ENCODE peak calls at places on chromosomes 2 and 18, in nine cellular contexts. One of them, this sample, is unnamed.

GRCh38 chr2:72147971-72148369 is 308 bp upstream of the CYP26B1 start:
- DNase-seq in H9: no peak
- DNase-seq in fibroblast of lung: no peak
- DNase-seq in psoas muscle: no peak
- DNase-seq in PC-9: no peak
- DNase-seq in tibial artery: peak
- DNase-seq in RWPE2: no peak
- DNase-seq in coronary artery: no peak
- DNase-seq in SJSA1: no peak
- DNase-seq in this sample: no peak

GRCh38 chr2:128250409-128251025 is 68.2 kb downstream of the HS6ST1 start:
- DNase-seq in H9: no peak
- DNase-seq in fibroblast of lung: no peak
- DNase-seq in psoas muscle: no peak
- DNase-seq in PC-9: no peak
- DNase-seq in tibial artery: no peak
- DNase-seq in RWPE2: no peak
- DNase-seq in coronary artery: no peak
- DNase-seq in SJSA1: peak
- DNase-seq in this sample: no peak

GRCh38 chr2:69767034-69767433 is 25.1 kb downstream of the ANXA4 start:
- DNase-seq in H9: no peak
- DNase-seq in fibroblast of lung: peak
- DNase-seq in psoas muscle: no peak
- DNase-seq in PC-9: no peak
- DNase-seq in tibial artery: no peak
- DNase-seq in RWPE2: no peak
- DNase-seq in coronary artery: no peak
- DNase-seq in SJSA1: no peak
- DNase-seq in this sample: no peak

GRCh38 chr18:76450452-76450851 is 44.6 kb downstream of the ZNF516 start:
- DNase-seq in H9: no peak
- DNase-seq in fibroblast of lung: peak
- DNase-seq in psoas muscle: no peak
- DNase-seq in PC-9: no peak
- DNase-seq in tibial artery: no peak
- DNase-seq in RWPE2: no peak
- DNase-seq in coronary artery: peak
- DNase-seq in SJSA1: no peak
- DNase-seq in this sample: no peak

GRCh38 chr2:127411609-127412370 is 6.4 kb upstream of the PROC start:
- DNase-seq in H9: no peak
- DNase-seq in fibroblast of lung: no peak
- DNase-seq in psoas muscle: no peak
- DNase-seq in PC-9: no peak
- DNase-seq in tibial artery: no peak
- DNase-seq in RWPE2: no peak
- DNase-seq in coronary artery: no peak
- DNase-seq in SJSA1: no peak
- DNase-seq in this sample: no peak

GRCh38 chr2:37020212-37020886 is 54.0 kb upstream of the STRN start:
- DNase-seq in H9: no peak
- DNase-seq in fibroblast of lung: peak
- DNase-seq in psoas muscle: peak
- DNase-seq in PC-9: no peak
- DNase-seq in tibial artery: no peak
- DNase-seq in RWPE2: no peak
- DNase-seq in coronary artery: peak
- DNase-seq in SJSA1: no peak
- DNase-seq in this sample: no peak

GRCh38 chr2:179302149-179302548 is 37.5 kb upstream of the SESTD1 start:
- DNase-seq in H9: no peak
- DNase-seq in fibroblast of lung: no peak
- DNase-seq in psoas muscle: no peak
- DNase-seq in PC-9: no peak
- DNase-seq in tibial artery: no peak
- DNase-seq in RWPE2: no peak
- DNase-seq in coronary artery: no peak
- DNase-seq in SJSA1: no peak
- DNase-seq in this sample: no peak

GRCh38 chr2:25867389-25868003 is 10.8 kb downstream of the ASXL2 start:
- DNase-seq in H9: no peak
- DNase-seq in fibroblast of lung: no peak
- DNase-seq in psoas muscle: no peak
- DNase-seq in PC-9: no peak
- DNase-seq in tibial artery: no peak
- DNase-seq in RWPE2: no peak
- DNase-seq in coronary artery: no peak
- DNase-seq in SJSA1: no peak
- DNase-seq in this sample: no peak

GRCh38 chr2:69965756-69966447 is 4.5 kb upstream of the ASPRV1 start:
- DNase-seq in H9: no peak
- DNase-seq in fibroblast of lung: no peak
- DNase-seq in psoas muscle: no peak
- DNase-seq in PC-9: no peak
- DNase-seq in tibial artery: peak
- DNase-seq in RWPE2: no peak
- DNase-seq in coronary artery: no peak
- DNase-seq in SJSA1: no peak
- DNase-seq in this sample: no peak

GRCh38 chr2:70482401-70482800 is 71.2 kb downstream of the TGFA start:
- DNase-seq in H9: no peak
- DNase-seq in fibroblast of lung: no peak
- DNase-seq in psoas muscle: no peak
- DNase-seq in PC-9: no peak
- DNase-seq in tibial artery: no peak
- DNase-seq in RWPE2: no peak
- DNase-seq in coronary artery: no peak
- DNase-seq in SJSA1: no peak
- DNase-seq in this sample: no peak

GRCh38 chr2:16063955-16064633 is 123.7 kb downstream of the MYCN start:
- DNase-seq in H9: no peak
- DNase-seq in fibroblast of lung: no peak
- DNase-seq in psoas muscle: no peak
- DNase-seq in PC-9: no peak
- DNase-seq in tibial artery: no peak
- DNase-seq in RWPE2: no peak
- DNase-seq in coronary artery: no peak
- DNase-seq in SJSA1: no peak
- DNase-seq in this sample: no peak

GRCh38 chr2:144629937-144630336 is 110.0 kb upstream of the ZEB2 start:
- DNase-seq in H9: no peak
- DNase-seq in fibroblast of lung: peak
- DNase-seq in psoas muscle: no peak
- DNase-seq in PC-9: no peak
- DNase-seq in tibial artery: no peak
- DNase-seq in RWPE2: no peak
- DNase-seq in coronary artery: no peak
- DNase-seq in SJSA1: no peak
- DNase-seq in this sample: no peak

GRCh38 chr2:74301262-74301661 is 42.0 kb downstream of the SLC4A5 start:
- DNase-seq in H9: no peak
- DNase-seq in fibroblast of lung: no peak
- DNase-seq in psoas muscle: no peak
- DNase-seq in PC-9: no peak
- DNase-seq in tibial artery: no peak
- DNase-seq in RWPE2: no peak
- DNase-seq in coronary artery: no peak
- DNase-seq in SJSA1: no peak
- DNase-seq in this sample: no peak

GRCh38 chr2:237195396-237196119 is 109.9 kb downstream of the COPS8 start:
- DNase-seq in H9: no peak
- DNase-seq in fibroblast of lung: no peak
- DNase-seq in psoas muscle: no peak
- DNase-seq in PC-9: peak
- DNase-seq in tibial artery: no peak
- DNase-seq in RWPE2: no peak
- DNase-seq in coronary artery: no peak
- DNase-seq in SJSA1: peak
- DNase-seq in this sample: no peak

GRCh38 chr18:26746284-26747130 is 119.0 kb downstream of the AQP4 start:
- DNase-seq in H9: no peak
- DNase-seq in fibroblast of lung: peak
- DNase-seq in psoas muscle: no peak
- DNase-seq in PC-9: no peak
- DNase-seq in tibial artery: no peak
- DNase-seq in RWPE2: no peak
- DNase-seq in coronary artery: no peak
- DNase-seq in SJSA1: peak
- DNase-seq in this sample: no peak

GRCh38 chr2:88614497-88615157 is 12.6 kb downstream of the EIF2AK3 start:
- DNase-seq in H9: no peak
- DNase-seq in fibroblast of lung: no peak
- DNase-seq in psoas muscle: no peak
- DNase-seq in PC-9: no peak
- DNase-seq in tibial artery: no peak
- DNase-seq in RWPE2: no peak
- DNase-seq in coronary artery: no peak
- DNase-seq in SJSA1: no peak
- DNase-seq in this sample: no peak

GRCh38 chr2:189751080-189751658 is 11.4 kb downstream of the OSGEPL1 start:
- DNase-seq in H9: peak
- DNase-seq in fibroblast of lung: peak
- DNase-seq in psoas muscle: no peak
- DNase-seq in PC-9: peak
- DNase-seq in tibial artery: no peak
- DNase-seq in RWPE2: no peak
- DNase-seq in coronary artery: no peak
- DNase-seq in SJSA1: no peak
- DNase-seq in this sample: no peak

GRCh38 chr2:82013641-82014040 is 1709.1 kb upstream of the LRRTM1 start:
- DNase-seq in H9: peak
- DNase-seq in fibroblast of lung: no peak
- DNase-seq in psoas muscle: no peak
- DNase-seq in PC-9: no peak
- DNase-seq in tibial artery: no peak
- DNase-seq in RWPE2: no peak
- DNase-seq in coronary artery: no peak
- DNase-seq in SJSA1: no peak
- DNase-seq in this sample: no peak

GRCh38 chr2:102065675-102066252 is 74.0 kb downstream of the IL1R2 start:
- DNase-seq in H9: no peak
- DNase-seq in fibroblast of lung: peak
- DNase-seq in psoas muscle: peak
- DNase-seq in PC-9: peak
- DNase-seq in tibial artery: no peak
- DNase-seq in RWPE2: peak
- DNase-seq in coronary artery: no peak
- DNase-seq in SJSA1: peak
- DNase-seq in this sample: peak

GRCh38 chr2:205745661-205746407 is 63.5 kb downstream of the NRP2 start:
- DNase-seq in H9: no peak
- DNase-seq in fibroblast of lung: no peak
- DNase-seq in psoas muscle: no peak
- DNase-seq in PC-9: no peak
- DNase-seq in tibial artery: no peak
- DNase-seq in RWPE2: no peak
- DNase-seq in coronary artery: no peak
- DNase-seq in SJSA1: no peak
- DNase-seq in this sample: no peak

GRCh38 chr2:10977636-10978035 is 65.9 kb downstream of the KCNF1 start:
- DNase-seq in H9: no peak
- DNase-seq in fibroblast of lung: peak
- DNase-seq in psoas muscle: no peak
- DNase-seq in PC-9: no peak
- DNase-seq in tibial artery: no peak
- DNase-seq in RWPE2: no peak
- DNase-seq in coronary artery: no peak
- DNase-seq in SJSA1: no peak
- DNase-seq in this sample: no peak
- H3K27ac ChIP-seq in H9: no peak
- H3K27ac ChIP-seq in fibroblast of lung: no peak
- H3K27ac ChIP-seq in psoas muscle: no peak
- H3K27ac ChIP-seq in PC-9: no peak
- H3K27ac ChIP-seq in tibial artery: no peak
- H3K27ac ChIP-seq in RWPE2: no peak
- H3K27ac ChIP-seq in coronary artery: no peak
- H3K27ac ChIP-seq in SJSA1: no peak
- H3K27ac ChIP-seq in this sample: no peak

GRCh38 chr2:141038341-141038740 is 1092.5 kb downstream of the LRP1B start:
- DNase-seq in H9: no peak
- DNase-seq in fibroblast of lung: no peak
- DNase-seq in psoas muscle: no peak
- DNase-seq in PC-9: no peak
- DNase-seq in tibial artery: no peak
- DNase-seq in RWPE2: no peak
- DNase-seq in coronary artery: no peak
- DNase-seq in SJSA1: no peak
- DNase-seq in this sample: no peak

GRCh38 chr2:141041281-141041680 is 1089.5 kb downstream of the LRP1B start:
- DNase-seq in H9: no peak
- DNase-seq in fibroblast of lung: no peak
- DNase-seq in psoas muscle: no peak
- DNase-seq in PC-9: no peak
- DNase-seq in tibial artery: no peak
- DNase-seq in RWPE2: no peak
- DNase-seq in coronary artery: no peak
- DNase-seq in SJSA1: no peak
- DNase-seq in this sample: no peak

GRCh38 chr2:141035846-141036420 is 1094.9 kb downstream of the LRP1B start:
- DNase-seq in H9: no peak
- DNase-seq in fibroblast of lung: peak
- DNase-seq in psoas muscle: no peak
- DNase-seq in PC-9: no peak
- DNase-seq in tibial artery: no peak
- DNase-seq in RWPE2: no peak
- DNase-seq in coronary artery: no peak
- DNase-seq in SJSA1: no peak
- DNase-seq in this sample: no peak
- H3K27ac ChIP-seq in H9: no peak
- H3K27ac ChIP-seq in fibroblast of lung: no peak
- H3K27ac ChIP-seq in psoas muscle: no peak
- H3K27ac ChIP-seq in PC-9: no peak
- H3K27ac ChIP-seq in tibial artery: no peak
- H3K27ac ChIP-seq in RWPE2: no peak
- H3K27ac ChIP-seq in coronary artery: no peak
- H3K27ac ChIP-seq in SJSA1: no peak
- H3K27ac ChIP-seq in this sample: no peak

GRCh38 chr2:98744595-98744994 is 13.7 kb upstream of the MGAT4A start:
- DNase-seq in H9: no peak
- DNase-seq in fibroblast of lung: no peak
- DNase-seq in psoas muscle: no peak
- DNase-seq in PC-9: no peak
- DNase-seq in tibial artery: no peak
- DNase-seq in RWPE2: no peak
- DNase-seq in coronary artery: no peak
- DNase-seq in SJSA1: no peak
- DNase-seq in this sample: no peak
- H3K27ac ChIP-seq in H9: no peak
- H3K27ac ChIP-seq in fibroblast of lung: no peak
- H3K27ac ChIP-seq in psoas muscle: no peak
- H3K27ac ChIP-seq in PC-9: no peak
- H3K27ac ChIP-seq in tibial artery: no peak
- H3K27ac ChIP-seq in RWPE2: no peak
- H3K27ac ChIP-seq in coronary artery: no peak
- H3K27ac ChIP-seq in SJSA1: no peak
- H3K27ac ChIP-seq in this sample: no peak

DNA sequence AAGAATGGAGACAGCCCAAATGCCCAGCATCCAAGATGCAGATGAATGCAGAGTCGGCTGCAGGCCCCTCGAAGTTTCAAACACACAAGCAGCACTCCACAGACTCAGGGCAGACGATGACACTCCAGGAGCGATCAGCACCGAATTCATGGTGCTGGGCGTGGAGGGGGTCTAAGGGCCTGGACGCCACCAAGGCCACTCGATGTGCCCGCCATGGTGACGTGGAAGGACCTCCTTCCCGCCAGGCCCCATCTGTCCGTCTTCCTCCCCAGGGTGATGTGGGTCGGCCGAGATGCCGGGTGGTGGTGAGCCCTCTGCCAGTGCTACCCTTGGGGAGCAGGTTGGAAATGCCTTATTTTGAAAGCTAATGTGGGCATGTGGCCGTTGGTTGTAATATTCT is 9.4 kb downstream of the KIF1A start:
- DNase-seq in H9: peak
- DNase-seq in fibroblast of lung: no peak
- DNase-seq in psoas muscle: no peak
- DNase-seq in PC-9: no peak
- DNase-seq in tibial artery: peak
- DNase-seq in RWPE2: no peak
- DNase-seq in coronary artery: peak
- DNase-seq in SJSA1: peak
- DNase-seq in this sample: no peak
- H3K27ac ChIP-seq in H9: no peak
- H3K27ac ChIP-seq in fibroblast of lung: no peak
- H3K27ac ChIP-seq in psoas muscle: no peak
- H3K27ac ChIP-seq in PC-9: no peak
- H3K27ac ChIP-seq in tibial artery: no peak
- H3K27ac ChIP-seq in RWPE2: no peak
- H3K27ac ChIP-seq in coronary artery: no peak
- H3K27ac ChIP-seq in SJSA1: no peak
- H3K27ac ChIP-seq in this sample: no peak

This sample was measured in epithelial cell of prostate.